ENCODE peak calls at places on chromosome 14, in five cellular contexts. J is esophagus squamous epithelium, W is NCI-H1105, X is colonic mucosa, T is T-helper 17 cell. C is an unnamed sample.

GRCh38 chr14:56334458-56334857 is 216.2 kb downstream of the PELI2 start:
- DNase-seq in J (no peak), T (no peak), W (no peak), X (no peak), C (no peak)

GRCh38 chr14:98579140-98579539 is 692.9 kb downstream of the BCL11B start:
- DNase-seq in T (no peak), W (no peak), J (no peak), X (no peak), C (no peak)

GRCh38 chr14:86675059-86675458 is 1145.1 kb downstream of the FLRT2 start:
- DNase-seq in J (no peak), X (no peak), T (no peak), W (no peak), C (no peak)

GRCh38 chr14:86057018-86057667 is 527.2 kb downstream of the FLRT2 start:
- DNase-seq in J (no peak), T (no peak), W (no peak), X (no peak), C (no peak)

GRCh38 chr14:101226603-101227425 is 323.3 kb upstream of the RTL1 start:
- DNase-seq in W (no peak), X (peak), T (no peak), J (no peak), C (no peak)

GRCh38 chr14:36718216-36718615 is 56.6 kb downstream of the PAX9 start:
- DNase-seq in X (no peak), W (no peak), T (no peak), J (no peak), C (no peak)

GRCh38 chr14:25074112-25074511 is 24.2 kb upstream of the STXBP6 start:
- DNase-seq in T (no peak), J (no peak), X (no peak), W (no peak), C (no peak)

GRCh38 chr14:97602438-97603117 is 805.4 kb downstream of the VRK1 start:
- DNase-seq in T (peak), W (no peak), J (no peak), X (no peak), C (peak)

GRCh38 chr14:31414190-31414833 is 6.0 kb downstream of the HEATR5A start:
- DNase-seq in J (no peak), X (no peak), T (no peak), W (no peak), C (no peak)

GRCh38 chr14:59262717-59263469 is 74.4 kb downstream of the DAAM1 start:
- DNase-seq in T (no peak), J (no peak), X (peak), W (no peak), C (no peak)

GRCh38 chr14:59197695-59198262 is 9.3 kb downstream of the DAAM1 start:
- DNase-seq in T (no peak), X (no peak), W (no peak), J (no peak), C (no peak)

GRCh38 chr14:95505030-95505589 is 11.3 kb downstream of the SYNE3 start:
- DNase-seq in W (no peak), T (no peak), X (no peak), J (no peak), C (no peak)

GRCh38 chr14:53921027-53921426 is 35.6 kb downstream of the BMP4 start:
- DNase-seq in T (no peak), J (no peak), W (no peak), X (no peak), C (no peak)

GRCh38 chr14:22271838-22272237 is 317.2 kb downstream of the DAD1 start:
- DNase-seq in X (no peak), W (no peak), J (no peak), T (no peak), C (no peak)

GRCh38 chr14:54889919-54890318 is 12.7 kb downstream of the GCH1 start:
- DNase-seq in J (no peak), W (no peak), T (no peak), X (no peak), C (no peak)

GRCh38 chr14:101175731-101176534 is 272.4 kb upstream of the RTL1 start:
- DNase-seq in W (no peak), T (no peak), X (no peak), J (no peak), C (no peak)

GRCh38 chr14:63891148-63891964 is 38.6 kb downstream of the SYNE2 start:
- DNase-seq in X (no peak), T (no peak), W (no peak), J (no peak), C (no peak)

GRCh38 chr14:92581206-92581605 is 67.6 kb downstream of the RIN3 start:
- DNase-seq in W (no peak), T (no peak), X (no peak), J (no peak), C (no peak)

GRCh38 chr14:58216544-58216943 is 16.6 kb downstream of the ACTR10 start:
- DNase-seq in T (no peak), X (no peak), W (no peak), J (no peak), C (no peak)

GRCh38 chr14:62329427-62329826 is 567.2 kb downstream of the SNAPC1 start:
- DNase-seq in T (no peak), X (no peak), W (no peak), J (no peak), C (no peak)

GRCh38 chr14:80095623-80096022 is 115.7 kb downstream of the DIO2 start:
- DNase-seq in T (no peak), J (no peak), X (no peak), W (no peak), C (no peak)

C was measured in activated gamma-delta T cell treated with Interleukin-2 at 50 U/mL for 16 hours.